ENCODE peak calls at places on chromosomes 7 and 10, in six cellular contexts. One of them, this sample, is unnamed.

GRCh38 chr10:117462424-117462792 is 80.1 kb upstream of the EMX2 start:
- DNase-seq in H1: peak
- DNase-seq in GM12892: no peak
- DNase-seq in GM12878: no peak
- DNase-seq in HepG2: no peak
- DNase-seq in K562: peak
- DNase-seq in this sample: no peak

GRCh38 chr10:44978570-44979280 is at the start of gene DEPP1:
- DNase-seq in H1: peak
- DNase-seq in GM12892: no peak
- DNase-seq in GM12878: no peak
- DNase-seq in HepG2: peak
- DNase-seq in K562: peak
- DNase-seq in this sample: no peak

GRCh38 chr10:60508831-60509230 is 119.2 kb upstream of the ANK3 start:
- DNase-seq in H1: no peak
- DNase-seq in GM12892: no peak
- DNase-seq in GM12878: no peak
- DNase-seq in HepG2: no peak
- DNase-seq in K562: no peak
- DNase-seq in this sample: no peak

GRCh38 chr10:73813333-73813732 is 1.9 kb upstream of the NDST2 start:
- DNase-seq in H1: no peak
- DNase-seq in GM12892: no peak
- DNase-seq in GM12878: no peak
- DNase-seq in HepG2: no peak
- DNase-seq in K562: no peak
- DNase-seq in this sample: no peak

GRCh38 chr7:98107313-98107691 is 640 bp downstream of the LMTK2 start:
- DNase-seq in H1: no peak
- DNase-seq in GM12892: peak
- DNase-seq in GM12878: no peak
- DNase-seq in HepG2: no peak
- DNase-seq in K562: peak
- DNase-seq in this sample: no peak

GRCh38 chr7:128876978-128877755 is 14.5 kb downstream of the ATP6V1F start:
- DNase-seq in H1: no peak
- DNase-seq in GM12892: no peak
- DNase-seq in GM12878: no peak
- DNase-seq in HepG2: no peak
- DNase-seq in K562: no peak
- DNase-seq in this sample: no peak

GRCh38 chr7:45599851-45600706 is 25.9 kb downstream of the ADCY1 start:
- DNase-seq in H1: peak
- DNase-seq in GM12892: no peak
- DNase-seq in GM12878: no peak
- DNase-seq in HepG2: no peak
- DNase-seq in K562: no peak
- DNase-seq in this sample: no peak

GRCh38 chr7:74061840-74062539 is 21.6 kb upstream of the LIMK1 start:
- DNase-seq in H1: no peak
- DNase-seq in GM12892: peak
- DNase-seq in GM12878: no peak
- DNase-seq in HepG2: peak
- DNase-seq in K562: peak
- DNase-seq in this sample: peak

GRCh38 chr7:21942955-21943354 is 2.7 kb downstream of the CDCA7L start:
- DNase-seq in H1: no peak
- DNase-seq in GM12892: no peak
- DNase-seq in GM12878: no peak
- DNase-seq in HepG2: no peak
- DNase-seq in K562: no peak
- DNase-seq in this sample: no peak

GRCh38 chr7:74343281-74344127 is 54.3 kb downstream of the CLIP2 start:
- DNase-seq in H1: no peak
- DNase-seq in GM12892: no peak
- DNase-seq in GM12878: no peak
- DNase-seq in HepG2: no peak
- DNase-seq in K562: peak
- DNase-seq in this sample: no peak

GRCh38 chr7:117937726-117938483 is 64.7 kb upstream of the CTTNBP2 start:
- DNase-seq in H1: no peak
- DNase-seq in GM12892: no peak
- DNase-seq in GM12878: no peak
- DNase-seq in HepG2: peak
- DNase-seq in K562: no peak
- DNase-seq in this sample: no peak

GRCh38 chr7:12570529-12571461 is at the start of gene SCIN:
- DNase-seq in H1: peak
- DNase-seq in GM12892: peak
- DNase-seq in GM12878: no peak
- DNase-seq in HepG2: no peak
- DNase-seq in K562: no peak
- DNase-seq in this sample: peak

GRCh38 chr10:89887830-89888229 is 186.4 kb downstream of the KIF20B start:
- DNase-seq in H1: no peak
- DNase-seq in GM12892: no peak
- DNase-seq in GM12878: no peak
- DNase-seq in HepG2: no peak
- DNase-seq in K562: no peak
- DNase-seq in this sample: no peak

GRCh38 chr7:139716156-139716942 is 61.4 kb downstream of the HIPK2 start:
- DNase-seq in H1: no peak
- DNase-seq in GM12892: no peak
- DNase-seq in GM12878: no peak
- DNase-seq in HepG2: no peak
- DNase-seq in K562: no peak
- DNase-seq in this sample: no peak

GRCh38 chr10:125756853-125757487 is 18.7 kb downstream of the MMP21 start:
- DNase-seq in H1: no peak
- DNase-seq in GM12892: no peak
- DNase-seq in GM12878: no peak
- DNase-seq in HepG2: no peak
- DNase-seq in K562: no peak
- DNase-seq in this sample: no peak

GRCh38 chr7:75758491-75758890 is 13.5 kb downstream of the CCL26 start:
- DNase-seq in H1: no peak
- DNase-seq in GM12892: no peak
- DNase-seq in GM12878: no peak
- DNase-seq in HepG2: no peak
- DNase-seq in K562: no peak
- DNase-seq in this sample: no peak

GRCh38 chr10:60905580-60905979 is 38.4 kb downstream of the RHOBTB1 start:
- DNase-seq in H1: no peak
- DNase-seq in GM12892: no peak
- DNase-seq in GM12878: no peak
- DNase-seq in HepG2: no peak
- DNase-seq in K562: no peak
- DNase-seq in this sample: no peak

GRCh38 chr7:3321206-3321605 is 20.2 kb downstream of the SDK1 start:
- DNase-seq in H1: no peak
- DNase-seq in GM12892: no peak
- DNase-seq in GM12878: no peak
- DNase-seq in HepG2: peak
- DNase-seq in K562: no peak
- DNase-seq in this sample: no peak

GRCh38 chr7:109179601-109180000 is 609.9 kb downstream of the DNAJB9 start:
- DNase-seq in H1: no peak
- DNase-seq in GM12892: no peak
- DNase-seq in GM12878: no peak
- DNase-seq in HepG2: no peak
- DNase-seq in K562: no peak
- DNase-seq in this sample: no peak

GRCh38 chr7:29748286-29749099 is 57.8 kb upstream of the WIPF3 start:
- DNase-seq in H1: no peak
- DNase-seq in GM12892: no peak
- DNase-seq in GM12878: no peak
- DNase-seq in HepG2: peak
- DNase-seq in K562: no peak
- DNase-seq in this sample: no peak

GRCh38 chr7:80273327-80273726 is 138.7 kb downstream of the GNAI1 start:
- DNase-seq in H1: no peak
- DNase-seq in GM12892: no peak
- DNase-seq in GM12878: no peak
- DNase-seq in HepG2: no peak
- DNase-seq in K562: no peak
- DNase-seq in this sample: no peak

DNA sequence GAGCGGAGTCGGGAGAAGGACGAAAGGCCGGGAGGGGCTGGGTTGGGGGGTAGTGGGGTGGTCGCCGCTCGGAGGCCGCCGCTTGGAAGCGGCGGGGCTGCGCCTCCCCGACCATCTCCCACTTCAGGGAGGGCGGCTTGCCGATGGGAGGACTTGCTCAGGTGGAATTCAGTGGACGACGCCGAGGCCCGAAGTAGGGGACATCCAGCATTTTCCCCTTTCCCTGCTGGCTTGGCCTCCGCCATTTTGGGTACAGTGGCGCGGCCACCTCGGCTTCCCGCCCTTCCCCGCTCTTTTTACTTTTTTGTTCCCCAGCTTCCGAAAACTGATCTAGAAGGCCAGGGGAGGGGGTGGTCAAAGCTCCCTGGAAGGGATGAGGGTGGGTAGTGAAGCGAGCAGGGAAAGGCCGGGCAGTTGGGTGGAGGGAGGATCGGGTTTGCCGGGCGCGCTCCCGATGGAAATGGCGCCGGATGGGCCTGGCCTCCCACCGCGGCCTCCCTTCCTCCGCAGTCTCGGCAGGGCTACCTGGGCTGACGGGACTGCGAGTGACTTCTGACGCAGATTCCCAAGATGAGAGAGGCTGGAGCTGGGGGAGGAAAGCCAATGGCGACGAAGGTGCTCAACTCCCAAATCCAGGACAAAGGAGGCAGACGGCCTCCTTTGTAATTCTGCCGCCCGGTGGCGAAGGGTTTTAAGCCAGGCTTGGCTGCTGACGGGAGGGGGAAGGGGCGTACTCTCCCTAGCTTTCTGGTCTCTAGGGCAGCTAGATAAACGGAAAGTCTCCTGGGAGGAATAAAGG is at the start of gene PBLD:
- DNase-seq in H1: peak
- DNase-seq in GM12892: peak
- DNase-seq in GM12878: no peak
- DNase-seq in HepG2: peak
- DNase-seq in K562: peak
- DNase-seq in this sample: peak
- TF ChIP-seq POLR2A in H1: peak
- TF ChIP-seq POLR2A in GM12892: peak
- TF ChIP-seq POLR2A in GM12878: peak
- TF ChIP-seq POLR2A in HepG2: peak
- TF ChIP-seq POLR2A in K562: peak
- TF ChIP-seq POLR2A in this sample: peak

DNA sequence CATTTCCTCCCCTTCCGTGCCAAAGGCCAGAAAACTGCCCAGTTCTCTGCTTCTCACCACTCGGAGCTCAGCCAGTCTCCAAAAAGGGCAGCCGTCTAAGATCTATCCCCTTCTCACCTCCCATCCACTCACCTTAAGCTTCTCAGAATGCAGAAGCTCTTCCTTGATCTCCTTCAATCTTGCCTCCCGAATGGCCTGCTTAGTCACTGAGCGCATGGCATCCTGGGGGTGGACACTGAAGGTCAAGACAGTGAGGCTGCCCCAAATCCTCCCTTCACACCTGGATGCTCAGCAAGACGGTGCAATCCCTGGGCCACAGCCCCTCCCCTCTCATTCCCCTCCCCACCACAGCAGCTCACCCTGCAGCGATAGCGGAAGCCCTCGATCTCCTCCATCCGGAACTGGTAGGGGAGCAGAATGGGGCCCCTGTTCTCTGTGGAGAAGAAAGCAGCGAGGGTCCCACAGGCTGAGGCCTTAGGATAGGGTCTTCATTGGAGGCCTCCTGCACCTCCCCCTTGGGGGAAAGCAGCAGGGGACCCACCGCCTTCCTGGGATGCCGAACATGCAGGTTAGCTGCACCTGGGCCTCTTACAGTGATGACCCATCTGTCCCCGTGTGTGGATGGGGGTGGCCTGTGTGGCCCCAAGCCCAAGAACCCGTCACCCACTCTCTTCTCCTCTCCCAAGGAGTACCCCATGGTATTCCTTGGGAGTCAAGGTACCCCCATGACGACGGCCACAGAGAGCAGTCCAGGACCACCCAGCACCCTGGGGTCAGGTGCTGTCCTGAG is 4.7 kb downstream of the DDX56 start:
- DNase-seq in H1: no peak
- DNase-seq in GM12892: no peak
- DNase-seq in GM12878: no peak
- DNase-seq in HepG2: no peak
- DNase-seq in K562: peak
- DNase-seq in this sample: no peak
- TF ChIP-seq TAF1 in H1: no peak
- TF ChIP-seq TAF1 in GM12892: no peak
- TF ChIP-seq TAF1 in GM12878: no peak
- TF ChIP-seq TAF1 in HepG2: no peak
- TF ChIP-seq TAF1 in K562: no peak
- TF ChIP-seq TAF1 in this sample: no peak

GRCh38 chr7:55963584-55964168 is 709 bp upstream of the NIPSNAP2 start:
- DNase-seq in H1: no peak
- DNase-seq in GM12892: no peak
- DNase-seq in GM12878: no peak
- DNase-seq in HepG2: no peak
- DNase-seq in K562: no peak
- DNase-seq in this sample: no peak

GRCh38 chr7:55961994-55962393 is 2.4 kb upstream of the NIPSNAP2 start:
- DNase-seq in H1: no peak
- DNase-seq in GM12892: no peak
- DNase-seq in GM12878: no peak
- DNase-seq in HepG2: no peak
- DNase-seq in K562: no peak
- DNase-seq in this sample: no peak

GRCh38 chr7:55964802-55965470 is 551 bp downstream of the NIPSNAP2 start:
- DNase-seq in H1: no peak
- DNase-seq in GM12892: peak
- DNase-seq in GM12878: no peak
- DNase-seq in HepG2: peak
- DNase-seq in K562: no peak
- DNase-seq in this sample: peak

GRCh38 chr7:55965805-55966421 is 1.5 kb downstream of the NIPSNAP2 start:
- DNase-seq in H1: no peak
- DNase-seq in GM12892: no peak
- DNase-seq in GM12878: no peak
- DNase-seq in HepG2: peak
- DNase-seq in K562: no peak
- DNase-seq in this sample: no peak

GRCh38 chr7:55964261-55964801 is at the start of gene NIPSNAP2:
- DNase-seq in H1: peak
- DNase-seq in GM12892: peak
- DNase-seq in GM12878: no peak
- DNase-seq in HepG2: no peak
- DNase-seq in K562: peak
- DNase-seq in this sample: peak
- TF ChIP-seq POLR2A in H1: peak
- TF ChIP-seq POLR2A in GM12892: peak
- TF ChIP-seq POLR2A in GM12878: peak
- TF ChIP-seq POLR2A in HepG2: no peak
- TF ChIP-seq POLR2A in K562: no peak
- TF ChIP-seq POLR2A in this sample: no peak

DNA sequence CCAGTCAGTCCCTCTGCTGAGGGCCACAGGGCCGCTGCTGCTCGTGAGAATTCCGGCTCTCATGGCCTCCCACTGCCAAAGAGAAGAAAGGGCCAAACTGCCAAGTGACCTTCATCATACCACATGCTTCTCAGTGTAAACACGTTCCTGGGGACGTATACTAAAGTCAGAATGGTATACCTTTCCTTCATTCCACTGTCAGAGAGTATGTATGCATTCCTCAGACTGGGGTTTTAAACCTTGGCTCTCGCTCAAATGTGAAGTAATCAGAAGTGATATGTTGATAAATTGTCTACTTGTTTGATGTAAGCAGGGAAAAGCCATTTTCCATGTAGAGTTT is 52.9 kb upstream of the SEC61G start:
- DNase-seq in H1: no peak
- DNase-seq in GM12892: no peak
- DNase-seq in GM12878: no peak
- DNase-seq in HepG2: no peak
- DNase-seq in K562: no peak
- DNase-seq in this sample: no peak
- TF ChIP-seq TAF1 in H1: no peak
- TF ChIP-seq TAF1 in GM12892: no peak
- TF ChIP-seq TAF1 in GM12878: no peak
- TF ChIP-seq TAF1 in HepG2: no peak
- TF ChIP-seq TAF1 in K562: no peak
- TF ChIP-seq TAF1 in this sample: no peak